ENCODE peak calls at places on chromosomes 1 and 21, in eight cellular contexts. O, I, G, H, F, X, J and U are unnamed samples.

GRCh38 chr1:99326215-99326949 is 62.1 kb downstream of the PLPPR4 start:
- DNase-seq in O (peak), X (no peak), H (no peak), I (no peak), J (no peak), G (peak), F (no peak), U (no peak)

GRCh38 chr1:59046730-59047157 is 250.2 kb upstream of the FGGY start:
- DNase-seq in G (peak), X (peak), J (no peak), F (no peak), H (no peak), O (no peak), I (no peak), U (peak)

GRCh38 chr1:224525411-224526040 is 90.6 kb upstream of the CNIH3 start:
- DNase-seq in J (no peak), F (no peak), G (no peak), X (no peak), O (no peak), I (no peak), H (no peak), U (no peak)

GRCh38 chr1:17192394-17193221 is 12.3 kb upstream of the PADI1 start:
- DNase-seq in I (no peak), O (no peak), H (no peak), X (no peak), J (peak), G (no peak), F (peak), U (no peak)

GRCh38 chr1:219659682-219660081 is 46.8 kb upstream of the ZC3H11B start:
- DNase-seq in H (no peak), F (no peak), J (no peak), G (peak), O (no peak), I (no peak), X (no peak), U (no peak)

GRCh38 chr1:75641325-75641724 is 30.4 kb upstream of the SLC44A5 start:
- DNase-seq in O (no peak), G (no peak), H (no peak), F (no peak), X (no peak), J (no peak), I (no peak), U (no peak)

GRCh38 chr1:1858382-1859086 is 32.4 kb downstream of the GNB1 start:
- DNase-seq in O (peak), I (peak), G (peak), X (peak), H (peak), J (no peak), F (peak), U (peak)

GRCh38 chr1:20233866-20234265 is 47.5 kb upstream of the PLA2G2C start:
- DNase-seq in O (no peak), J (no peak), X (no peak), F (no peak), H (no peak), I (no peak), G (no peak), U (no peak)

GRCh38 chr1:161930064-161930463 is 93.6 kb downstream of the OLFML2B start:
- DNase-seq in F (no peak), O (no peak), H (no peak), I (no peak), J (no peak), X (no peak), G (no peak), U (no peak)

DNA sequence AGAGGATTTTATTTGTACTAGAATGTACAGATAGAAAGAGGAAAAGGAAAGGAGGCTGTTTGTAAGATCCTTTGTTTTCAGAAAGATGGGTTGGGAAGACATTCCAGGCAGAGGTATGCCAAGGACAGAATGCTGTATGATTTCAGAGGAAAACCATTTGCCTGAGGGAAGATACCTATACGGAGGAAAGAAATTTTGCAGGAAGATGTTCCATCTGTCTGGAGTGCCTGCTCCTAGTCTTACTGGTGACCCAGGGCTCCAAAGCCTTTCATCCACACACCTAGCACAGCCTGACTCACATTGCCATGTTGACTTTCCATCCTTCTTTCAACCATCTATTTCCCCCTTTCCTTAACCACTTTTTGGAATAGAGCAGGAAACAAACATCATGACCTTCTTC is 18.2 kb downstream of the SAMD13 start:
- DNase-seq in F (no peak), H (no peak), X (no peak), I (no peak), O (no peak), G (no peak), J (no peak), U (no peak)
- TF ChIP-seq POLR2AphosphoS5 in F (no peak), H (no peak), X (no peak), I (no peak), O (no peak), G (no peak), J (no peak), U (no peak)

GRCh38 chr1:29124366-29125236 is 898 bp upstream of the TMEM200B start:
- DNase-seq in O (peak), F (peak), X (peak), J (no peak), I (peak), H (peak), G (peak), U (peak)
- TF ChIP-seq POLR2AphosphoS5 in O (no peak), F (peak), X (peak), J (peak), I (peak), H (peak), G (peak), U (peak)

GRCh38 chr21:15521644-15522001 is 208.2 kb upstream of the USP25 start:
- DNase-seq in F (no peak), H (no peak), X (no peak), O (no peak), I (no peak), J (no peak), G (no peak), U (no peak)
- TF ChIP-seq POLR2AphosphoS5 in F (no peak), H (no peak), X (no peak), O (no peak), I (no peak), J (no peak), G (no peak), U (no peak)

GRCh38 chr1:61160526-61160925 is 78.2 kb downstream of the NFIA start:
- DNase-seq in G (no peak), H (no peak), O (no peak), F (no peak), I (no peak), X (no peak), J (no peak), U (no peak)

GRCh38 chr1:61156576-61157239 is 74.3 kb downstream of the NFIA start:
- DNase-seq in H (no peak), J (no peak), F (no peak), I (no peak), X (no peak), O (no peak), G (no peak), U (no peak)

GRCh38 chr1:61152706-61153105 is 70.3 kb downstream of the NFIA start:
- DNase-seq in I (no peak), H (no peak), X (no peak), O (peak), F (no peak), J (no peak), G (no peak), U (no peak)

GRCh38 chr1:61158592-61158991 is 76.2 kb downstream of the NFIA start:
- DNase-seq in H (no peak), I (no peak), X (no peak), G (no peak), F (no peak), O (no peak), J (no peak), U (no peak)

GRCh38 chr1:61157420-61157987 is 75.1 kb downstream of the NFIA start:
- DNase-seq in O (peak), J (no peak), G (no peak), X (no peak), I (no peak), H (no peak), F (no peak), U (no peak)
- TF ChIP-seq POLR2AphosphoS5 in O (no peak), J (no peak), G (no peak), X (no peak), I (no peak), H (no peak), F (no peak), U (no peak)

GRCh38 chr1:209929751-209930150 is 8.3 kb upstream of the SYT14 start:
- DNase-seq in F (no peak), I (no peak), J (no peak), O (no peak), X (no peak), G (no peak), H (no peak), U (no peak)

GRCh38 chr1:209924386-209924785 is 13.6 kb upstream of the SYT14 start:
- DNase-seq in H (no peak), J (no peak), O (no peak), F (no peak), X (no peak), I (no peak), G (no peak), U (no peak)

GRCh38 chr1:209927466-209927865 is 10.6 kb upstream of the SYT14 start:
- DNase-seq in F (no peak), H (no peak), G (peak), X (no peak), J (no peak), O (no peak), I (no peak), U (no peak)

GRCh38 chr1:209931141-209931540 is 6.9 kb upstream of the SYT14 start:
- DNase-seq in J (no peak), O (no peak), F (no peak), I (no peak), X (no peak), G (no peak), H (no peak), U (no peak)

DNA sequence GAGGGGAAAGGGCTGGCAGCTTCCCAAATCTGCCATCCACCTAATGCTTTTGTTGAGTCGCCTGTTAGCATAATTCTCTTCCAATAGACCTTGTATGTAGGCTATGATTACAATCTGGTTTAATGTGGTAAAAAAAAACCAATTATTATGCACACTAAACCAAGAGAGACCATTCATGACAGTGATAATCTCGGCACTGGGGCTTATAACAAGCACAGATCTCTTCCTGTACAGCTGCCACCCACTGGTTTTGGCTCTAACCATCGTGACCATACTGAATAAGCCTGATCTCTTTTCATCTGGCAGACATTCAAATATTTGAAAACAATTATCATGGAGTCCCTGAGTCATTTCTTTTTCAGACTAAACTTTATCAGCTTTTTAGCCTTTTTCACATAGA is 12.0 kb upstream of the SYT14 start:
- DNase-seq in F (no peak), X (no peak), H (no peak), O (no peak), I (no peak), G (no peak), J (no peak), U (no peak)
- TF ChIP-seq POLR2AphosphoS5 in F (no peak), X (no peak), H (no peak), O (no peak), I (no peak), G (no peak), J (no peak), U (no peak)